ENCODE peak calls at places on chromosomes 2 and 18, in seven cellular contexts. Y, D, G, M, F, L and K are unnamed samples.

GRCh38 chr2:208783184-208783583 is 376.6 kb downstream of the PTH2R start:
- DNase-seq in G (no peak), M (no peak), D (no peak), Y (no peak), F (no peak), L (no peak), K (no peak)

GRCh38 chr2:197057946-197058345 is 131.4 kb upstream of the PGAP1 start:
- DNase-seq in L (no peak), F (no peak), G (no peak), Y (no peak), M (no peak), D (no peak), K (no peak)

GRCh38 chr2:236749346-236749745 is 179.7 kb downstream of the ACKR3 start:
- DNase-seq in L (no peak), M (no peak), F (no peak), D (no peak), G (no peak), Y (no peak), K (peak; percentile 32)

GRCh38 chr18:12885500-12885899 is 1.5 kb upstream of the PTPN2 start:
- DNase-seq in F (no peak), D (no peak), M (no peak), Y (no peak), L (no peak), G (peak; percentile 28), K (no peak)

GRCh38 chr18:9101730-9102390 is 639 bp upstream of the NDUFV2 start:
- DNase-seq in M (no peak), G (peak; percentile 70), D (peak; percentile 67), F (no peak), L (peak; percentile 62), Y (peak; percentile 23), K (no peak)

GRCh38 chr18:26621161-26622026 is 73.0 kb upstream of the KCTD1 start:
- DNase-seq in D (no peak), L (no peak), M (no peak), Y (peak; percentile 48), F (no peak), G (peak; percentile 38), K (no peak)

GRCh38 chr2:10271509-10271908 is 31.2 kb upstream of the HPCAL1 start:
- DNase-seq in M (no peak), D (no peak), F (no peak), Y (no peak), G (no peak), L (no peak), K (no peak)

GRCh38 chr2:165909466-165909865 is 44.1 kb downstream of the TTC21B start:
- DNase-seq in M (no peak), G (no peak), D (no peak), L (no peak), F (no peak), Y (no peak), K (no peak)

GRCh38 chr2:223113161-223113560 is 61.2 kb downstream of the KCNE4 start:
- DNase-seq in F (no peak), L (no peak), Y (no peak), M (no peak), D (no peak), G (no peak), K (no peak)

GRCh38 chr2:32627441-32627900 is 379 bp upstream of the TTC27 start:
- DNase-seq in L (no peak), M (no peak), F (no peak), G (no peak), Y (peak; percentile 57), D (no peak), K (peak; percentile 7)

GRCh38 chr2:207883002-207883780 is 113.5 kb upstream of the FZD5 start:
- DNase-seq in G (no peak), Y (no peak), F (no peak), D (no peak), L (no peak), M (no peak), K (no peak)

GRCh38 chr2:21642647-21643046 is 518.9 kb downstream of the TDRD15 start:
- DNase-seq in F (no peak), M (no peak), Y (no peak), G (no peak), D (no peak), L (no peak), K (no peak)

GRCh38 chr2:6958616-6959235 is 41.5 kb downstream of the RNF144A start:
- DNase-seq in G (no peak), D (no peak), M (no peak), F (no peak), L (no peak), Y (no peak), K (no peak)